ENCODE peak calls at places on chromosomes 1 and 21, in eight cellular contexts. One of them, this sample, is unnamed.
A peak's percentile ranks its signal among the peaks of the same experiment; 100 is the strongest.

GRCh38 chr1:225477296-225477911 is 49.6 kb upstream of the LBR start:
- DNase-seq in hepatocyte: no peak
- DNase-seq in AG04450: no peak
- DNase-seq in GM23338: no peak
- DNase-seq in endodermal cell: no peak
- DNase-seq in fibroblast of the aortic adventitia: no peak
- DNase-seq in fibroblast of pulmonary artery: no peak
- DNase-seq in adrenal gland: no peak
- DNase-seq in this sample: no peak

GRCh38 chr21:41478319-41479177 is 29.4 kb downstream of the TMPRSS2 start:
- DNase-seq in hepatocyte: no peak
- DNase-seq in AG04450: no peak
- DNase-seq in GM23338: peak; percentile 16
- DNase-seq in endodermal cell: peak; percentile 54
- DNase-seq in fibroblast of the aortic adventitia: no peak
- DNase-seq in fibroblast of pulmonary artery: no peak
- DNase-seq in adrenal gland: no peak
- DNase-seq in this sample: no peak

GRCh38 chr1:5718716-5719632 is 273.3 kb downstream of the NPHP4 start:
- DNase-seq in hepatocyte: no peak
- DNase-seq in AG04450: no peak
- DNase-seq in GM23338: no peak
- DNase-seq in endodermal cell: peak; percentile 87
- DNase-seq in fibroblast of the aortic adventitia: no peak
- DNase-seq in fibroblast of pulmonary artery: no peak
- DNase-seq in adrenal gland: no peak
- DNase-seq in this sample: no peak

GRCh38 chr1:109765896-109766615 is 2.3 kb upstream of the EPS8L3 start:
- DNase-seq in hepatocyte: peak; percentile 44
- DNase-seq in AG04450: no peak
- DNase-seq in GM23338: no peak
- DNase-seq in endodermal cell: no peak
- DNase-seq in fibroblast of the aortic adventitia: no peak
- DNase-seq in fibroblast of pulmonary artery: no peak
- DNase-seq in adrenal gland: no peak
- DNase-seq in this sample: no peak

GRCh38 chr1:42335809-42336518 is 929 bp upstream of the FOXJ3 start:
- DNase-seq in hepatocyte: peak; percentile 70
- DNase-seq in AG04450: no peak
- DNase-seq in GM23338: no peak
- DNase-seq in endodermal cell: no peak
- DNase-seq in fibroblast of the aortic adventitia: peak; percentile 69
- DNase-seq in fibroblast of pulmonary artery: peak; percentile 56
- DNase-seq in adrenal gland: no peak
- DNase-seq in this sample: peak; percentile 52

GRCh38 chr1:216464489-216464888 is 41.2 kb upstream of the USH2A start:
- DNase-seq in hepatocyte: no peak
- DNase-seq in AG04450: peak; percentile 88
- DNase-seq in GM23338: no peak
- DNase-seq in endodermal cell: no peak
- DNase-seq in fibroblast of the aortic adventitia: peak; percentile 88
- DNase-seq in fibroblast of pulmonary artery: peak; percentile 78
- DNase-seq in adrenal gland: no peak
- DNase-seq in this sample: no peak

GRCh38 chr1:41749992-41750745 is 168.6 kb downstream of the HIVEP3 start:
- DNase-seq in hepatocyte: no peak
- DNase-seq in AG04450: no peak
- DNase-seq in GM23338: no peak
- DNase-seq in endodermal cell: no peak
- DNase-seq in fibroblast of the aortic adventitia: no peak
- DNase-seq in fibroblast of pulmonary artery: no peak
- DNase-seq in adrenal gland: no peak
- DNase-seq in this sample: no peak

GRCh38 chr1:92817986-92818764 is 13.7 kb upstream of the RPL5 start:
- DNase-seq in hepatocyte: peak; percentile 21
- DNase-seq in AG04450: no peak
- DNase-seq in GM23338: peak; percentile 76
- DNase-seq in endodermal cell: peak; percentile 72
- DNase-seq in fibroblast of the aortic adventitia: peak; percentile 57
- DNase-seq in fibroblast of pulmonary artery: peak; percentile 61
- DNase-seq in adrenal gland: no peak
- DNase-seq in this sample: no peak

GRCh38 chr1:26072305-26072704 is 4.9 kb upstream of the TRIM63 start:
- DNase-seq in hepatocyte: no peak
- DNase-seq in AG04450: no peak
- DNase-seq in GM23338: no peak
- DNase-seq in endodermal cell: no peak
- DNase-seq in fibroblast of the aortic adventitia: no peak
- DNase-seq in fibroblast of pulmonary artery: no peak
- DNase-seq in adrenal gland: no peak
- DNase-seq in this sample: no peak

GRCh38 chr1:26066857-26067256 is 573 bp downstream of the TRIM63 start:
- DNase-seq in hepatocyte: peak; percentile 40
- DNase-seq in AG04450: no peak
- DNase-seq in GM23338: no peak
- DNase-seq in endodermal cell: peak; percentile 76
- DNase-seq in fibroblast of the aortic adventitia: peak; percentile 38
- DNase-seq in fibroblast of pulmonary artery: no peak
- DNase-seq in adrenal gland: no peak
- DNase-seq in this sample: no peak

GRCh38 chr1:26070808-26071342 is 3.4 kb upstream of the TRIM63 start:
- DNase-seq in hepatocyte: no peak
- DNase-seq in AG04450: no peak
- DNase-seq in GM23338: no peak
- DNase-seq in endodermal cell: no peak
- DNase-seq in fibroblast of the aortic adventitia: no peak
- DNase-seq in fibroblast of pulmonary artery: no peak
- DNase-seq in adrenal gland: no peak
- DNase-seq in this sample: no peak

GRCh38 chr1:26067432-26067911 is at the start of gene TRIM63:
- DNase-seq in hepatocyte: no peak
- DNase-seq in AG04450: no peak
- DNase-seq in GM23338: no peak
- DNase-seq in endodermal cell: no peak
- DNase-seq in fibroblast of the aortic adventitia: no peak
- DNase-seq in fibroblast of pulmonary artery: no peak
- DNase-seq in adrenal gland: no peak
- DNase-seq in this sample: peak; percentile 33

DNA sequence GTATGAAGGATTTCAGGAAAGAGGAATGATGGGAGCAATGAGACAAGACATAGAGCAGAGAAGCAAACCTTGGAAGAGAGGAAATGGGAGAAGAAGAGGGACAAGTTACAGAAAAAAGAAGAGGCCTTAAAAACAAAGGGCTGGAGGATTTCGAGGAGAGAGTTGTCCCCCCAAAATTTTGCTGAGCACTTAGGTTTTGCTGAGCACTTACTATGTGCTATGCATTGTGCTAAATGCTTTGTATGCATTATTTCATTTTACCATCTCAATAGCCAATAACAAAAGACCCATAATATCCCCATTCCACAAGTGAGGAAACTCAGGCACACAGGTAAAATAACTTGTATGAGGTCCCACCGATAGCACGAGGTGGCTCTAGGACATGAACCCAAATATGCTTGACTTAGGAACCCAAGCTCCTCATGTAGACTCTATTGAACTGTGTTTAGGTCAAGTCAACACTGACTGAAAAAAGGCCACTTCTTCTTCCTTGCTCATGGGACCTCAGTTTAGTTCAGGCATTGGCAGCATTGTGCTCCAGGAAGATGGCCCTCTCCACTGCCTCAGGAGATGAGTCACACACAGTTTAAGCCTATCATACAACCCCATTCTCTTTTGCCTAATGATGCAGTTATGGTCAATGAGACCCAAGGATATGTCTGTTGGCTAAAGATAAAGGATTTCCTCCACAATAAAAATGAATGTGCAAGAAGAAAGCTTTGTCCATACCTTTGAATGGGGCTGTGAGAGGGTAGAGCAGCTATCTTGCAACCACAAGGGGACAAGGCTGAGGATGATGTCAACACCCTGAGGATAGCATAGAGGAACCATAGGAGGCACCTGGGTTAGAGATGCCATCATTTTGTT is 2.7 kb upstream of the TRIM63 start:
- DNase-seq in hepatocyte: no peak
- DNase-seq in AG04450: no peak
- DNase-seq in GM23338: no peak
- DNase-seq in endodermal cell: no peak
- DNase-seq in fibroblast of the aortic adventitia: no peak
- DNase-seq in fibroblast of pulmonary artery: no peak
- DNase-seq in adrenal gland: no peak
- DNase-seq in this sample: no peak
- TF ChIP-seq CTCF in hepatocyte: no peak
- TF ChIP-seq CTCF in AG04450: no peak
- TF ChIP-seq CTCF in GM23338: no peak
- TF ChIP-seq CTCF in endodermal cell: no peak
- TF ChIP-seq CTCF in fibroblast of the aortic adventitia: no peak
- TF ChIP-seq CTCF in fibroblast of pulmonary artery: no peak
- TF ChIP-seq CTCF in adrenal gland: no peak
- TF ChIP-seq CTCF in this sample: no peak

GRCh38 chr1:202643397-202644218 is 66.6 kb downstream of the SYT2 start:
- DNase-seq in hepatocyte: peak; percentile 21
- DNase-seq in AG04450: no peak
- DNase-seq in GM23338: peak; percentile 72
- DNase-seq in endodermal cell: peak; percentile 84
- DNase-seq in fibroblast of the aortic adventitia: no peak
- DNase-seq in fibroblast of pulmonary artery: no peak
- DNase-seq in adrenal gland: no peak
- DNase-seq in this sample: no peak

GRCh38 chr1:202642619-202643291 is 67.5 kb downstream of the SYT2 start:
- DNase-seq in hepatocyte: no peak
- DNase-seq in AG04450: no peak
- DNase-seq in GM23338: peak; percentile 56
- DNase-seq in endodermal cell: peak; percentile 67
- DNase-seq in fibroblast of the aortic adventitia: no peak
- DNase-seq in fibroblast of pulmonary artery: no peak
- DNase-seq in adrenal gland: no peak
- DNase-seq in this sample: no peak

GRCh38 chr1:202642212-202642611 is 68.0 kb downstream of the SYT2 start:
- DNase-seq in hepatocyte: no peak
- DNase-seq in AG04450: no peak
- DNase-seq in GM23338: no peak
- DNase-seq in endodermal cell: no peak
- DNase-seq in fibroblast of the aortic adventitia: no peak
- DNase-seq in fibroblast of pulmonary artery: no peak
- DNase-seq in adrenal gland: no peak
- DNase-seq in this sample: no peak

GRCh38 chr1:202644219-202645096 is 65.8 kb downstream of the SYT2 start:
- DNase-seq in hepatocyte: no peak
- DNase-seq in AG04450: no peak
- DNase-seq in GM23338: peak; percentile 50
- DNase-seq in endodermal cell: peak; percentile 66
- DNase-seq in fibroblast of the aortic adventitia: no peak
- DNase-seq in fibroblast of pulmonary artery: no peak
- DNase-seq in adrenal gland: no peak
- DNase-seq in this sample: no peak

DNA sequence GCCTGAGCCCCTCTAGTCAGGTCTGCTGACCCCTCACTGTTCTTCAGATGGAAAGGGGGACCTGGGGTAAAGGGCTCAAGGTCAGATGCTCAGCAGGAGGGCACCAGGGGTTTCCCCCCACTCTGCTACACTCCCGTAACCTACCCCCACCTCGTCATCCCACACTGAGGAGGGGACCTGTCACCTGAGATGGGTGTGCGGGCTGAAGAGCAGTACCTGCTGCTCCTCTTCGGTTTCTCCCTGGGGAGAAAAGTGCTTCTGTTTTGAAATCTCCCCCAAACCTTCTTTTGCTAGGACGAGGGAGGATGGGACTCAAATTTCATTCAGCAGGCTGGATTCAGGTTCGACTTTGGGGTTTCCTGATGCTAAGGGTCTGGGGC is 65.2 kb downstream of the SYT2 start:
- DNase-seq in hepatocyte: no peak
- DNase-seq in AG04450: no peak
- DNase-seq in GM23338: no peak
- DNase-seq in endodermal cell: no peak
- DNase-seq in fibroblast of the aortic adventitia: no peak
- DNase-seq in fibroblast of pulmonary artery: no peak
- DNase-seq in adrenal gland: no peak
- DNase-seq in this sample: no peak
- H3K4me3 ChIP-seq in hepatocyte: no peak overlapping the region
- H3K4me3 ChIP-seq in AG04450: no peak overlapping the region
- H3K4me3 ChIP-seq in GM23338: peak overlapping the region; percentile 95
- H3K4me3 ChIP-seq in endodermal cell: peak overlapping the region; percentile 82
- H3K4me3 ChIP-seq in fibroblast of the aortic adventitia: no peak overlapping the region
- H3K4me3 ChIP-seq in fibroblast of pulmonary artery: no peak overlapping the region
- H3K4me3 ChIP-seq in adrenal gland: no peak overlapping the region
- H3K4me3 ChIP-seq in this sample: no peak overlapping the region

DNA sequence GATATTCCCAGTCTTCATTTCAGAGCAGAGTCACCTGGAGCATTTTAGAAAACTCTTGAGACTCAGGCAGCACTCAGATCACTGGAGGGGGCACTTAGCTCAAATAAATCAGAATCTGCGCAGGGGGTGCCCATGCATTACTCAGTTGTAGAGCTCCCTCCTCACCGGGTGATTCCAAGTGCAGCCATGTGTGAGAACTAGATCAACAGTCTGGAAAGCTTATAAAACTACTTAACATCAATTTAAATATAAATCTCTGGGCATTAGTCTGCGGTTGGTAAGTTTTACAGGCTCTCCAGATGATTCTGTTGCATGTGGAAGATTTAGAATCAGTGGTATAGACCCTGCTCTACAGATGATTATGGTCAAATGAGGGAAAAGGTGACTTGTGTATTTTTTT is 128.6 kb downstream of the ST6GALNAC3 start:
- DNase-seq in hepatocyte: no peak
- DNase-seq in AG04450: no peak
- DNase-seq in GM23338: no peak
- DNase-seq in endodermal cell: no peak
- DNase-seq in fibroblast of the aortic adventitia: no peak
- DNase-seq in fibroblast of pulmonary artery: no peak
- DNase-seq in adrenal gland: no peak
- DNase-seq in this sample: peak; percentile 83
- TF ChIP-seq CTCF in hepatocyte: no peak
- TF ChIP-seq CTCF in AG04450: no peak
- TF ChIP-seq CTCF in GM23338: no peak
- TF ChIP-seq CTCF in endodermal cell: no peak
- TF ChIP-seq CTCF in fibroblast of the aortic adventitia: no peak
- TF ChIP-seq CTCF in fibroblast of pulmonary artery: no peak
- TF ChIP-seq CTCF in adrenal gland: no peak
- TF ChIP-seq CTCF in this sample: no peak

DNA sequence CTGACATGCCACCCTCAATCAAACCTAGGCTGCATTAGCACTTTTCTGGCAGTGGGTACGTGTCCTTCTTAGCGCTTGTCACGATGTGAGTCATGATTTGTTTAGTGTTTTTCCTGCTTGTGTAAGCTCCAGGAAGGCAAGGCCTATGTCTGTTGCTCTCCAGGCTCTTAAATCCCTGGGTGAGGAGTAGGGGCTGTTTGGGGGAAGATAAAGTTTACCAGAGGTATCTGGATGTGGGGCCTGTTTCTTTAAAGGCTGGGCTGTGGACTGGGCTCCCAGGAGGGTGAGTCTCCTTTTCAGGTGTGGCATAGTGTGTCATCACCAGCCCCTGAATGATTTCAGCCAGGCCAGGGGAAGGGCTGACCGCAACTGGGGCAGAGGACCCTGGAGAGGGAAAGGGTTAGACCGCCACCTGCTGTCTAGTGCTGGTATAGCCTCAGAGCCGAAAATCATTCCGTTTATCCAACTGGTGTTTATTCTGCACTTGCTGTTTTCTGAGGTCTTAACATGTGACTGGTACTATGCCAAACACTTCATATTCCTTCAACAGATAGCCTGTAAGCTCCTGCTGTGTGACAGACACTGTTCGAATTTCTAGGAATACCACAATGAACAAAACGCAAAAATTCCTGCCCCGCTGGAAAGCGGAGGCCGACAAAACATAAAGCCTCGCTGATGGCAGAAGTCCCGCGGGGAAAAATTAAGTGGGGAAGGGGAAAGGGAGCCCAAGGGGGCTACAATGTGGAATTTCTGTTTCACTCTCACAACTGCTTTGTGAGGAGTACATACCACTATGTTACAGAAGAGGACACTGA is 9.7 kb downstream of the SERINC2 start:
- DNase-seq in hepatocyte: peak; percentile 90
- DNase-seq in AG04450: peak; percentile 55
- DNase-seq in GM23338: peak; percentile 83
- DNase-seq in endodermal cell: peak; percentile 92
- DNase-seq in fibroblast of the aortic adventitia: peak; percentile 80
- DNase-seq in fibroblast of pulmonary artery: peak; percentile 82
- DNase-seq in adrenal gland: peak; percentile 82
- DNase-seq in this sample: peak; percentile 43
- H3K4me3 ChIP-seq in hepatocyte: no peak overlapping the region
- H3K4me3 ChIP-seq in AG04450: no peak overlapping the region
- H3K4me3 ChIP-seq in GM23338: no peak overlapping the region
- H3K4me3 ChIP-seq in endodermal cell: no peak overlapping the region
- H3K4me3 ChIP-seq in fibroblast of the aortic adventitia: no peak overlapping the region
- H3K4me3 ChIP-seq in fibroblast of pulmonary artery: no peak overlapping the region
- H3K4me3 ChIP-seq in adrenal gland: no peak overlapping the region
- H3K4me3 ChIP-seq in this sample: no peak overlapping the region